ENCODE peak calls at places on chromosomes 5 and 9, in ten cellular contexts. K is T1000; H is COR-L47; N is activated naive CD8-positive, alpha-beta T cell treated with anti-CD3 and anti-CD28 coated beads for 36 hours; A is fibroblast of the aortic adventitia; X is effector memory CD4-positive, alpha-beta T cell; G is amygdala; Z is G401; P is T47D; F is GM19239. M is an unnamed sample.

GRCh38 chr5:56557198-56557597 is 258.2 kb upstream of the MAP3K1 start:
- DNase-seq in P (no peak), K (no peak), A (peak), X (no peak), G (no peak), H (no peak), N (no peak), Z (no peak), F (no peak), M (no peak)

GRCh38 chr5:60185230-60186104 is 291.9 kb upstream of the PDE4D start:
- DNase-seq in Z (no peak), N (no peak), G (no peak), P (no peak), K (no peak), H (no peak), A (no peak), F (no peak), X (no peak), M (no peak)

GRCh38 chr9:29332789-29333188 is 1759.5 kb upstream of the C9orf72 start:
- DNase-seq in G (no peak), A (peak), F (no peak), K (no peak), P (no peak), N (no peak), X (no peak), Z (no peak), H (no peak), M (no peak)

GRCh38 chr5:89769975-89770374 is 639.6 kb downstream of the CETN3 start:
- DNase-seq in K (no peak), P (no peak), X (no peak), N (no peak), G (no peak), A (peak), Z (no peak), F (no peak), H (no peak), M (no peak)

GRCh38 chr9:92620870-92621269 is 49.1 kb downstream of the IPPK start:
- DNase-seq in X (no peak), Z (no peak), K (no peak), P (no peak), G (no peak), F (no peak), N (no peak), H (no peak), A (no peak), M (no peak)

GRCh38 chr5:150206076-150206779 is 16.4 kb downstream of the SLC6A7 start:
- DNase-seq in N (no peak), A (no peak), Z (no peak), G (no peak), X (no peak), F (no peak), K (no peak), H (no peak), P (no peak), M (no peak)

GRCh38 chr5:65261499-65261898 is 220.2 kb downstream of the ADAMTS6 start:
- DNase-seq in N (no peak), A (peak), F (no peak), X (no peak), P (no peak), Z (no peak), G (no peak), H (no peak), K (no peak), M (no peak)

GRCh38 chr9:76900884-76901440 is 5.0 kb downstream of the PRUNE2 start:
- DNase-seq in P (no peak), X (no peak), Z (no peak), G (no peak), K (no peak), H (no peak), A (no peak), N (no peak), F (no peak), M (no peak)

GRCh38 chr9:129135476-129135875 is 24.3 kb downstream of the PTPA start:
- DNase-seq in H (no peak), P (no peak), A (no peak), Z (no peak), G (no peak), F (no peak), N (no peak), K (no peak), X (no peak), M (no peak)

GRCh38 chr9:132837501-132838268 is 40.4 kb downstream of the AK8 start:
- DNase-seq in K (no peak), A (no peak), Z (no peak), G (no peak), H (no peak), F (no peak), X (no peak), P (no peak), N (no peak), M (no peak)

GRCh38 chr5:1012316-1012841 is 3.8 kb downstream of the NKD2 start:
- DNase-seq in X (no peak), K (no peak), H (no peak), G (no peak), F (no peak), Z (no peak), A (no peak), P (no peak), N (no peak), M (no peak)

M was measured in NCI-H1092.